ENCODE peak calls at places on chromosome 7, in six cellular contexts. Y is stomach; S is cerebellar nuclear complex; I is activated T-cell treated with anti-CD3 and anti-CD28 coated beads, Interleukin-2, amount 50 U/mL, for 1 hour; X is activated T-helper 1 cell treated with anti-CD3 and anti-CD28 coated beads, Interleukin-2, amount 50 U/mL, for 16 hours; L is activated CD4-positive, alpha-beta T cell treated with anti-CD3 and anti-CD28 coated beads for 4 hours. O is an unnamed sample.
A peak's percentile ranks its signal among the peaks of the same experiment; 100 is the strongest.

GRCh38 chr7:46530081-46530480 is 609.0 kb upstream of the IGFBP3 start:
- DNase-seq in X (no peak), L (no peak), I (no peak), S (no peak), Y (no peak), O (no peak)

GRCh38 chr7:47291461-47292051 is 290.4 kb downstream of the TNS3 start:
- DNase-seq in I (no peak), X (no peak), S (no peak), Y (no peak), L (no peak), O (no peak)

GRCh38 chr7:149867762-149868637 is 5.8 kb upstream of the ATP6V0E2 start:
- DNase-seq in Y (no peak), L (no peak), X (no peak), S (no peak), I (no peak), O (no peak)

GRCh38 chr7:35754741-35755140 is 46.1 kb upstream of the SEPTIN7 start:
- DNase-seq in Y (no peak), S (no peak), X (no peak), L (no peak), I (no peak), O (no peak)

GRCh38 chr7:98119257-98119918 is 12.7 kb downstream of the LMTK2 start:
- DNase-seq in S (no peak), Y (no peak), X (no peak), I (no peak), L (no peak), O (no peak)

GRCh38 chr7:102093599-102094001 is 193.1 kb upstream of the SH2B2 start:
- DNase-seq in Y (no peak), S (no peak), I (no peak), L (no peak), X (no peak), O (peak; percentile 66)

GRCh38 chr7:34900891-34901493 is 136.3 kb downstream of the DPY19L1 start:
- DNase-seq in L (no peak), I (no peak), X (no peak), S (no peak), Y (no peak), O (no peak)

GRCh38 chr7:116954443-116954838 is 1.1 kb downstream of the ST7 start:
- DNase-seq in L (no peak), Y (no peak), I (no peak), X (no peak), S (no peak), O (no peak)

GRCh38 chr7:43721193-43721806 is 8.0 kb downstream of the COA1 start:
- DNase-seq in Y (no peak), S (no peak), X (no peak), I (no peak), L (peak; percentile 29), O (no peak)